ENCODE peak calls at places on chromosome 21, in four cellular contexts. One of them, this sample, is unnamed. For H3K9me1, the result is how much of the 10 kb centered on the place peaks cover.

GRCh38 chr21:42448683-42449082 is 45.0 kb downstream of the UBASH3A start:
- DNase-seq in IMR-90: no peak
- DNase-seq in K562: no peak
- DNase-seq in endothelial cell of umbilical vein: no peak
- DNase-seq in this sample: no peak

GRCh38 chr21:14527690-14528652 is 18.1 kb downstream of the SAMSN1 start:
- DNase-seq in IMR-90: no peak
- DNase-seq in K562: peak
- DNase-seq in endothelial cell of umbilical vein: no peak
- DNase-seq in this sample: no peak

GRCh38 chr21:15079276-15079675 is 14.5 kb upstream of the NRIP1 start:
- DNase-seq in K562: no peak
- DNase-seq in IMR-90: no peak
- DNase-seq in endothelial cell of umbilical vein: no peak
- DNase-seq in this sample: no peak

GRCh38 chr21:17921579-17922530 is 102.7 kb upstream of the C21orf91 start:
- DNase-seq in IMR-90: peak
- DNase-seq in endothelial cell of umbilical vein: peak
- DNase-seq in K562: no peak
- DNase-seq in this sample: peak

GRCh38 chr21:17730782-17731181 is 88.4 kb downstream of the C21orf91 start:
- DNase-seq in IMR-90: no peak
- DNase-seq in endothelial cell of umbilical vein: peak
- DNase-seq in K562: no peak
- DNase-seq in this sample: no peak

GRCh38 chr21:26055010-26055409 is 115.6 kb downstream of the APP start:
- DNase-seq in IMR-90: no peak
- DNase-seq in K562: no peak
- DNase-seq in endothelial cell of umbilical vein: no peak
- DNase-seq in this sample: no peak

GRCh38 chr21:44947930-44948331 is 8.1 kb downstream of the SLX9 start:
- DNase-seq in IMR-90: no peak
- DNase-seq in endothelial cell of umbilical vein: no peak
- DNase-seq in K562: no peak
- DNase-seq in this sample: no peak

GRCh38 chr21:45308211-45309068 is 20.7 kb upstream of the POFUT2 start:
- DNase-seq in IMR-90: peak
- DNase-seq in K562: no peak
- DNase-seq in endothelial cell of umbilical vein: no peak
- DNase-seq in this sample: no peak

GRCh38 chr21:46561448-46562095 is 43.3 kb downstream of the S100B start:
- DNase-seq in IMR-90: no peak
- DNase-seq in endothelial cell of umbilical vein: no peak
- DNase-seq in K562: no peak
- DNase-seq in this sample: no peak
- H3K9me1 ChIP-seq in IMR-90: under half
- H3K9me1 ChIP-seq in endothelial cell of umbilical vein: under half
- H3K9me1 ChIP-seq in K562: under half
- H3K9me1 ChIP-seq in this sample: under half

GRCh38 chr21:38334866-38335265 is 78.1 kb downstream of the KCNJ15 start:
- DNase-seq in K562: peak
- DNase-seq in endothelial cell of umbilical vein: no peak
- DNase-seq in IMR-90: no peak
- DNase-seq in this sample: no peak
- H3K27ac ChIP-seq in K562: no peak
- H3K27ac ChIP-seq in endothelial cell of umbilical vein: no peak
- H3K27ac ChIP-seq in IMR-90: no peak
- H3K27ac ChIP-seq in this sample: no peak

GRCh38 chr21:38242036-38242435 is 14.8 kb upstream of the KCNJ15 start:
- DNase-seq in K562: no peak
- DNase-seq in IMR-90: no peak
- DNase-seq in endothelial cell of umbilical vein: no peak
- DNase-seq in this sample: no peak

GRCh38 chr21:38243732-38244406 is 12.9 kb upstream of the KCNJ15 start:
- DNase-seq in K562: no peak
- DNase-seq in endothelial cell of umbilical vein: no peak
- DNase-seq in IMR-90: no peak
- DNase-seq in this sample: no peak

GRCh38 chr21:38247738-38248509 is 8.9 kb upstream of the KCNJ15 start:
- DNase-seq in endothelial cell of umbilical vein: no peak
- DNase-seq in K562: no peak
- DNase-seq in IMR-90: no peak
- DNase-seq in this sample: no peak

GRCh38 chr21:38244407-38244787 is 12.4 kb upstream of the KCNJ15 start:
- DNase-seq in K562: no peak
- DNase-seq in endothelial cell of umbilical vein: no peak
- DNase-seq in IMR-90: no peak
- DNase-seq in this sample: no peak

DNA sequence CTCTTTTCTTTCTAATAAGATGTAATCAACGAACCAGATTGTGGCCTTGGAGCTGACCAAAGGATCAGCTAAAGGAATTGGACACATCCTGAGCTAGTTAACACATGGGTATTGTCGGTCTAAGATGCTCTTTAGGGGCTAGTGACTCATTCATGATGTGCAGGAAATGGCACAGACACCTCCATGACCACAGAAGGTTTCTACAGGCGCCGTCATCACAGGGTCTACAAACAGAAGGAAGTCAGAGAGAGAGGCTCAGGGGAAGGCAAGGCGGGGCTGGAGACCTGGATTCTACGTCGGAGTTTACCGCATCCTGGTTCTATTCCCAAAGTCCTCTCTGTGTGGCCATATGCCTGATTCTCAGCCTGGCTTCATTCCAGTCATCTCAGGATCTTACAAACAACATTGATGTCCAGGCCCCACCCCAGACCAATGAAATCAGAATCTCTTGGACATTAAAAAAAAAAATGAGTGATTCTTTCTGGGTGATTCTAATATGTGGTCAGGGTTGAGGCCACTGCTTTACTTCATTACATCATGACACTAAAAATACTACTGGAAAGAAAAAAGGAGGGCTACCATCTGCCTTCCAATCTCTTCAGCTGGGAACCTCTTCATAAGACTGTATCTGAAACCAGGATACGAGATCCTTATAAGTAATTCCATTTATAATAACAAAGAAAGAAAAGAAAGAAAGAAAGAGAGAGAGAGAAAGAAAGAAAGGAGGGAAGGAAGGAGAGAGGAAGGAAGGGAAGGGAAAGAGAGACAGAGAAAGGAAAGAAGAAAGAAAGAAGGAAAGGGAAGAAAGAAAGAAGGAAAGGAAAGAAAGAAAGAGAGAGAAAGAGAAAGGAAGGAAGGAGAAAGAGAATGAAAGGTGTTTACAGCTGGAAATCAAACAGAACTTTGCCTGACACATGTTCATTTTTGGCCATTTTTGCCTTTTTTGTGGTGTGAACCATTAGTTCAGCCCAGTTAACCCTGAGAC is 11.6 kb upstream of the KCNJ15 start:
- DNase-seq in endothelial cell of umbilical vein: peak
- DNase-seq in K562: no peak
- DNase-seq in IMR-90: peak
- DNase-seq in this sample: peak
- H3K4me3 ChIP-seq in endothelial cell of umbilical vein: no peak
- H3K4me3 ChIP-seq in K562: no peak
- H3K4me3 ChIP-seq in IMR-90: no peak
- H3K4me3 ChIP-seq in this sample: no peak

GRCh38 chr21:16087523-16087922 is 357.7 kb downstream of the USP25 start:
- DNase-seq in IMR-90: no peak
- DNase-seq in endothelial cell of umbilical vein: no peak
- DNase-seq in K562: no peak
- DNase-seq in this sample: no peak
- H3K9me1 ChIP-seq in IMR-90: under half
- H3K9me1 ChIP-seq in endothelial cell of umbilical vein: under half
- H3K9me1 ChIP-seq in K562: under half
- H3K9me1 ChIP-seq in this sample: under half

GRCh38 chr21:43596616-43597015 is 62.7 kb downstream of the HSF2BP start:
- DNase-seq in endothelial cell of umbilical vein: no peak
- DNase-seq in IMR-90: no peak
- DNase-seq in K562: no peak
- DNase-seq in this sample: no peak
- H3K27ac ChIP-seq in endothelial cell of umbilical vein: no peak
- H3K27ac ChIP-seq in IMR-90: no peak
- H3K27ac ChIP-seq in K562: no peak
- H3K27ac ChIP-seq in this sample: peak